ENCODE peak calls at places on chromosomes 16 and 17, in six cellular contexts. G is A549, Q is dorsolateral prefrontal cortex, C is left ventricle myocardium inferior, X is OCI-LY7, U is body of pancreas. D is an unnamed sample.

GRCh38 chr16:50114357-50115129 is 38.6 kb upstream of the TENT4B start:
- DNase-seq in X (no peak), U (no peak), Q (no peak), G (no peak), C (no peak), D (no peak)

GRCh38 chr17:67942810-67943209 is 53.5 kb downstream of the C17orf58 start:
- DNase-seq in U (no peak), X (peak; percentile 15), Q (no peak), C (no peak), G (peak; percentile 25), D (no peak)

GRCh38 chr16:30526137-30526822 is at the start of gene ZNF768:
- DNase-seq in Q (no peak), C (peak; percentile 39), X (no peak), G (peak; percentile 44), U (peak; percentile 46), D (no peak)

GRCh38 chr17:35245196-35245486 is 2.3 kb downstream of the SLFN5 start:
- DNase-seq in Q (no peak), X (no peak), U (no peak), C (no peak), G (peak; percentile 63), D (no peak)

GRCh38 chr17:57935833-57936807 is 19.1 kb downstream of the CUEDC1 start:
- DNase-seq in Q (peak; percentile 53), X (no peak), U (no peak), G (no peak), C (peak; percentile 81), D (no peak)

GRCh38 chr17:80002690-80003490 is 32.8 kb downstream of the TBC1D16 start:
- DNase-seq in X (no peak), G (no peak), U (no peak), Q (no peak), C (no peak), D (no peak)

GRCh38 chr16:649646-650045 is 481 bp downstream of the WDR90 start:
- DNase-seq in C (no peak), Q (no peak), U (no peak), X (peak; percentile 30), G (no peak), D (no peak)

GRCh38 chr17:8894673-8895578 is 27.5 kb upstream of the PIK3R6 start:
- DNase-seq in Q (peak; percentile 67), C (peak; percentile 53), U (peak; percentile 66), X (peak; percentile 68), G (peak; percentile 93), D (no peak)

GRCh38 chr16:79158337-79158736 is 442.2 kb downstream of the MAF start:
- DNase-seq in Q (no peak), G (no peak), U (no peak), X (no peak), C (no peak), D (no peak)

GRCh38 chr17:79952265-79952877 is 83.3 kb downstream of the TBC1D16 start:
- DNase-seq in G (no peak), U (peak; percentile 15), X (no peak), C (peak; percentile 11), Q (no peak), D (peak; percentile 51)

GRCh38 chr16:30570621-30571443 is 682 bp downstream of the ZNF688 start:
- DNase-seq in U (no peak), X (no peak), C (no peak), Q (no peak), G (no peak), D (no peak)

GRCh38 chr17:49985310-49985990 is 9.6 kb downstream of the DLX3 start:
- DNase-seq in C (no peak), X (no peak), G (no peak), U (no peak), Q (no peak), D (peak; percentile 39)

GRCh38 chr16:85998868-85999729 is 100.1 kb downstream of the IRF8 start:
- DNase-seq in U (no peak), C (no peak), X (peak; percentile 34), G (no peak), Q (no peak), D (no peak)

GRCh38 chr17:82985973-82986372 is 93.4 kb upstream of the METRNL start:
- DNase-seq in Q (no peak), X (peak; percentile 60), C (no peak), U (peak; percentile 26), G (no peak), D (no peak)

GRCh38 chr16:77043076-77043475 is 147.9 kb upstream of the MON1B start:
- DNase-seq in C (no peak), Q (no peak), X (peak; percentile 69), G (peak; percentile 14), U (no peak), D (no peak)

GRCh38 chr17:42513686-42514085 is 22.4 kb upstream of the NAGLU start:
- DNase-seq in C (no peak), G (no peak), Q (no peak), U (no peak), X (no peak), D (no peak)

GRCh38 chr16:11090947-11091785 is 146.8 kb downstream of the CLEC16A start:
- DNase-seq in Q (no peak), U (no peak), C (no peak), X (no peak), G (no peak), D (no peak)

GRCh38 chr17:74780443-74781238 is 4.5 kb upstream of the NAT9 start:
- DNase-seq in X (peak; percentile 89), U (no peak), C (no peak), Q (peak; percentile 74), G (peak; percentile 88), D (no peak)
- TF ChIP-seq CTCF in X (peak; percentile 100), U (no peak), C (peak; percentile 38), Q (peak; percentile 70), G (peak; percentile 71), D (peak; percentile 48)

GRCh38 chr16:4081577-4082021 is 34.6 kb downstream of the ADCY9 start:
- DNase-seq in U (no peak), X (no peak), C (no peak), G (no peak), Q (no peak), D (no peak)
- H3K27ac ChIP-seq in U (no peak overlapping the region), X (no peak overlapping the region), C (no peak overlapping the region), G (no peak overlapping the region), Q (peak overlapping the region; percentile 55), D (no peak overlapping the region)

GRCh38 chr17:65553646-65554567 is 7.5 kb downstream of the AXIN2 start:
- DNase-seq in G (no peak), X (no peak), Q (no peak), U (no peak), C (no peak), D (no peak)

GRCh38 chr17:65553009-65553645 is 8.3 kb downstream of the AXIN2 start:
- DNase-seq in C (no peak), X (no peak), G (no peak), U (no peak), Q (no peak), D (no peak)

GRCh38 chr17:65556014-65556909 is 5.2 kb downstream of the AXIN2 start:
- DNase-seq in G (peak; percentile 69), C (peak; percentile 75), U (peak; percentile 90), Q (peak; percentile 78), X (peak; percentile 75), D (no peak)

GRCh38 chr17:65556910-65557348 is 4.5 kb downstream of the AXIN2 start:
- DNase-seq in U (no peak), C (no peak), X (no peak), G (no peak), Q (no peak), D (no peak)

GRCh38 chr17:65554568-65555223 is 6.8 kb downstream of the AXIN2 start:
- DNase-seq in U (no peak), C (peak; percentile 61), Q (no peak), X (no peak), G (no peak), D (no peak)
- TF ChIP-seq CTCF in U (no peak), C (peak; percentile 39), Q (no peak), X (no peak), G (no peak), D (no peak)

DNA sequence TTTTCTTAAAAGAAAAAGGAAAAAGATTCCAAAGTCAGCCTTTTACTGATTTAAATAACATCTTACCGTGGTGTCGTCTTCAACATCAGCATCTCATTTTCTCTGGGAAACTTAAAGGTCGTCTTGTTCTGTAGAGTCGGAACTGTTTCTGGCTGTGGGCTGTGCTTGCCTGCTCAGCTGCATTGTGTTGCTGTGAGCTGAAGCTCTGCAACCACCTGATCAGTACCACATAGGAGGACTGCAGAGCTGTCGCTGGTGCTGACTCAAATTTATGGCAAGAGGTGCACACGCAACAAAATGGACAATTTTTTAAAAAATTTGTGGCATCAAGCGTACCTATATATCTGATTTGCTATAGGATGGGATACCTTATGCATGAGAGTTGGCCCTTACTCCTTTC is at the start of gene OMG:
- DNase-seq in Q (peak; percentile 84), G (no peak), U (no peak), X (no peak), C (no peak), D (no peak)
- H3K27ac ChIP-seq in Q (peak within 1 kb of the TSS; percentile 96), G (no peak within 1 kb of the TSS), U (no peak within 1 kb of the TSS), X (no peak within 1 kb of the TSS), C (no peak within 1 kb of the TSS), D (no peak within 1 kb of the TSS)

DNA sequence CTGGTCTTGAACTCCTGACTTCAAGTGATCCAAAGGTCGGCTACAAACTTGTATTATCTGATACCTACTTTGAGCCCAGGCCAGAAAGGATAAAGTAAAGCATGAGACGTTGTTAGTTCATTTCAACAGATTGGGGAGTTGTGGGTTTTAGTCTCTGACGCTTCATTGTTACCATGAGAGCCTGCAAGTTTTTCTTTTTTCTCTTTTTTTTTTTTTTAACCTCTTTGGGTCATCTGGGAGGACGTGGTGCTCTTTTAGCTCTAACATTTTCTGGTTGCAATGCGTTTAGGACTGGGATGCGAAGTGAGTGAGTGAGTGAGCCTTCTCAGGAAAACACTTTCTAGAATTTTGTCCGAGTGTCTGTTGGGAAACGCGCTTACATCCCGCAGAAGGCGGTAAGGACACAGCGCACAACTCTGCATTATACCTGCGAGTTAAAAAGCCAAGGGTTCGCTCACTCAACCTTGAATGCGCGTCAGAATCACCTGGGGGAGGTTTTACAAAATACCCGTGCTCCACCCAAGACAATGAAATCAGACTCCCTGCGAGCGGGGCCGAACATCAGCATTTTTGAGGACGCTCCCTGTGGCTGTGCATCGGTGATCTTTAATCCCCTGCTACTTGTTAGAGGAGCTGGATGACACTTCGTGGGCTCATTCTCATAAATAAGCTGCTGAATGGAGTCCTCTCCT is 704 bp upstream of the RNF135 start:
- DNase-seq in X (no peak), Q (no peak), U (peak; percentile 34), G (peak; percentile 57), C (no peak), D (no peak)
- TF ChIP-seq CTCF in X (no peak), Q (no peak), U (no peak), G (no peak), C (no peak), D (no peak)

DNA sequence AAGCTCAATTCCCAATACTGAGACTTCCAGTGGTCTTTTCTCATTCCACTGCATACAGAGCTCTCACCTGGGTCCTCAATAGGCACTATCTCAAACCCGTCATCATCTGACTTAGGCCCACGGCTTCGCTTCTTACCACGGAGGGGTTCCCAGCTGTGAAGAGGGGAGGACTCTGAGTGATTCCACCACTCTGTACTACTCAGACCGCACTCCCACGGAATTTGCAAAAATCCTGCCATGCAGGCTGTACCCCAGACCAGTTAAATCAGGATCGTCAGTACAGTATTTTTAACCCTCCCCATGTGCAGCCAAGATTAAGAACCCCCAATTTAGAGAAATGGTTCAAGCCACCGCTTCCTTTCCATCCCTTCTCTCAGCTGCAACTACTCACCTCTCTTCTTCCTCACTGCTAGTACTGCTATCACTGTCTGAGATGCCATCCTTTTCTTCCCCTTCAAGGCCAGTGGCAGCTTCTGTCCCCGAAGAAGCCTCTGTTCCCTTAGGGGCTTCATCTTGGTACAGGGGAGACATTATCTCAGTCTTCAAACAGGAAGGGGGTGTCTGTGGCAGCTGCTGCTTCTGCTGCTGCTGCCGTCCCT is 6.2 kb upstream of the PSMC5 start:
- DNase-seq in C (no peak), U (no peak), X (no peak), Q (no peak), G (no peak), D (no peak)
- H3K27ac ChIP-seq in C (no peak overlapping the region), U (no peak overlapping the region), X (no peak overlapping the region), Q (no peak overlapping the region), G (no peak overlapping the region), D (no peak overlapping the region)

D was measured in RWPE2.